ENCODE peak calls at places on chromosomes 16 and 17, in four cellular contexts. One of them, this sample, is unnamed.

GRCh38 chr17:30449480-30449879 is 27.7 kb upstream of the GOSR1 start:
- DNase-seq in Jurkat, Clone E6-1: no peak
- DNase-seq in spleen: no peak
- DNase-seq in testis: no peak
- DNase-seq in this sample: no peak

GRCh38 chr17:58703137-58703846 is 10.9 kb downstream of the RAD51C start:
- DNase-seq in Jurkat, Clone E6-1: no peak
- DNase-seq in testis: no peak
- DNase-seq in spleen: no peak
- DNase-seq in this sample: no peak

GRCh38 chr16:56932588-56933265 is 785 bp downstream of the HERPUD1 start:
- DNase-seq in testis: peak; percentile 88
- DNase-seq in Jurkat, Clone E6-1: no peak
- DNase-seq in spleen: peak; percentile 94
- DNase-seq in this sample: peak; percentile 93

GRCh38 chr16:67399749-67400704 is 6.7 kb upstream of the TPPP3 start:
- DNase-seq in testis: no peak
- DNase-seq in spleen: peak; percentile 71
- DNase-seq in Jurkat, Clone E6-1: no peak
- DNase-seq in this sample: no peak

GRCh38 chr17:45224671-45225050 is 3.0 kb downstream of the FMNL1 start:
- DNase-seq in spleen: peak; percentile 88
- DNase-seq in testis: no peak
- DNase-seq in Jurkat, Clone E6-1: no peak
- DNase-seq in this sample: no peak

GRCh38 chr16:67170168-67170947 is at the start of gene NOL3:
- DNase-seq in Jurkat, Clone E6-1: peak; percentile 49
- DNase-seq in spleen: peak; percentile 89
- DNase-seq in testis: peak; percentile 82
- DNase-seq in this sample: peak; percentile 94

GRCh38 chr17:15404116-15404730 is 62.8 kb upstream of the TEKT3 start:
- DNase-seq in Jurkat, Clone E6-1: no peak
- DNase-seq in testis: no peak
- DNase-seq in spleen: no peak
- DNase-seq in this sample: no peak

GRCh38 chr16:78515421-78515820 is 416.0 kb downstream of the WWOX start:
- DNase-seq in Jurkat, Clone E6-1: no peak
- DNase-seq in spleen: no peak
- DNase-seq in testis: no peak
- DNase-seq in this sample: no peak

GRCh38 chr17:81097943-81098308 is 63.0 kb downstream of the BAIAP2 start:
- DNase-seq in testis: no peak
- DNase-seq in Jurkat, Clone E6-1: no peak
- DNase-seq in spleen: no peak
- DNase-seq in this sample: peak; percentile 85

GRCh38 chr17:82732118-82732743 is 3.2 kb upstream of the FN3K start:
- DNase-seq in Jurkat, Clone E6-1: no peak
- DNase-seq in spleen: no peak
- DNase-seq in testis: no peak
- DNase-seq in this sample: no peak

GRCh38 chr17:28643979-28644781 is 778 bp downstream of the BLTP2 start:
- DNase-seq in spleen: peak; percentile 84
- DNase-seq in Jurkat, Clone E6-1: peak; percentile 42
- DNase-seq in testis: peak; percentile 67
- DNase-seq in this sample: peak; percentile 72

GRCh38 chr17:2853722-2854580 is 57.7 kb downstream of the RAP1GAP2 start:
- DNase-seq in testis: peak; percentile 30
- DNase-seq in spleen: peak; percentile 79
- DNase-seq in Jurkat, Clone E6-1: no peak
- DNase-seq in this sample: peak; percentile 70

GRCh38 chr16:64206877-64207276 is 915.0 kb downstream of the CDH11 start:
- DNase-seq in spleen: no peak
- DNase-seq in Jurkat, Clone E6-1: no peak
- DNase-seq in testis: no peak
- DNase-seq in this sample: no peak

GRCh38 chr17:57956311-57957119 is 1.3 kb upstream of the CUEDC1 start:
- DNase-seq in spleen: peak; percentile 71
- DNase-seq in testis: no peak
- DNase-seq in Jurkat, Clone E6-1: peak; percentile 84
- DNase-seq in this sample: peak; percentile 31

GRCh38 chr17:17223736-17224135 is 13.2 kb downstream of the FLCN start:
- DNase-seq in spleen: peak; percentile 51
- DNase-seq in testis: no peak
- DNase-seq in Jurkat, Clone E6-1: no peak
- DNase-seq in this sample: no peak

GRCh38 chr16:72637306-72637705 is 410.6 kb downstream of the ZFHX3 start:
- DNase-seq in Jurkat, Clone E6-1: no peak
- DNase-seq in testis: no peak
- DNase-seq in spleen: no peak
- DNase-seq in this sample: no peak

GRCh38 chr16:88974080-88974479 is 2.9 kb downstream of the CBFA2T3 start:
- DNase-seq in spleen: no peak
- DNase-seq in testis: no peak
- DNase-seq in Jurkat, Clone E6-1: no peak
- DNase-seq in this sample: no peak

GRCh38 chr17:8189041-8189710 is 804 bp downstream of the BORCS6 start:
- DNase-seq in Jurkat, Clone E6-1: no peak
- DNase-seq in testis: no peak
- DNase-seq in spleen: peak; percentile 91
- DNase-seq in this sample: peak; percentile 78

GRCh38 chr17:82392209-82392920 is 20.8 kb downstream of the UTS2R start:
- DNase-seq in testis: no peak
- DNase-seq in Jurkat, Clone E6-1: no peak
- DNase-seq in spleen: no peak
- DNase-seq in this sample: no peak

GRCh38 chr17:4594406-4595349 is 10.3 kb downstream of the SMTNL2 start:
- DNase-seq in spleen: no peak
- DNase-seq in Jurkat, Clone E6-1: peak; percentile 53
- DNase-seq in testis: no peak
- DNase-seq in this sample: peak; percentile 81

GRCh38 chr16:72800524-72800923 is 247.4 kb downstream of the ZFHX3 start:
- DNase-seq in testis: no peak
- DNase-seq in spleen: no peak
- DNase-seq in Jurkat, Clone E6-1: no peak
- DNase-seq in this sample: no peak

GRCh38 chr17:50059256-50059655 is 3.3 kb downstream of the ITGA3 start:
- DNase-seq in Jurkat, Clone E6-1: no peak
- DNase-seq in testis: no peak
- DNase-seq in spleen: no peak
- DNase-seq in this sample: no peak

GRCh38 chr17:47651704-47652103 is 2.0 kb downstream of the KPNB1 start:
- DNase-seq in testis: no peak
- DNase-seq in spleen: no peak
- DNase-seq in Jurkat, Clone E6-1: no peak
- DNase-seq in this sample: no peak

GRCh38 chr17:35555695-35556094 is 4.9 kb downstream of the SLFN14 start:
- DNase-seq in testis: no peak
- DNase-seq in Jurkat, Clone E6-1: no peak
- DNase-seq in spleen: no peak
- DNase-seq in this sample: no peak

GRCh38 chr16:75471723-75472634 is 7.5 kb upstream of the TMEM170A start:
- DNase-seq in spleen: peak; percentile 71
- DNase-seq in testis: peak; percentile 77
- DNase-seq in Jurkat, Clone E6-1: peak; percentile 21
- DNase-seq in this sample: peak; percentile 55

GRCh38 chr16:57392694-57393093 is 11.9 kb upstream of the CCL17 start:
- DNase-seq in spleen: peak; percentile 11
- DNase-seq in Jurkat, Clone E6-1: no peak
- DNase-seq in testis: no peak
- DNase-seq in this sample: no peak

GRCh38 chr17:41308918-41309359 is at the start of gene KRTAP16-1:
- DNase-seq in spleen: peak; percentile 89
- DNase-seq in testis: no peak
- DNase-seq in Jurkat, Clone E6-1: no peak
- DNase-seq in this sample: no peak

GRCh38 chr17:63780507-63780906 is 6.5 kb downstream of the DDX42 start:
- DNase-seq in testis: no peak
- DNase-seq in Jurkat, Clone E6-1: no peak
- DNase-seq in spleen: no peak
- DNase-seq in this sample: no peak

GRCh38 chr16:26651464-26651863 is 415.3 kb upstream of the C16orf82 start:
- DNase-seq in testis: no peak
- DNase-seq in Jurkat, Clone E6-1: no peak
- DNase-seq in spleen: no peak
- DNase-seq in this sample: no peak

GRCh38 chr17:60158751-60159478 is 9.1 kb downstream of the CA4 start:
- DNase-seq in spleen: no peak
- DNase-seq in Jurkat, Clone E6-1: no peak
- DNase-seq in testis: no peak
- DNase-seq in this sample: no peak

GRCh38 chr17:411416-412120 is 59.0 kb upstream of the RPH3AL start:
- DNase-seq in Jurkat, Clone E6-1: no peak
- DNase-seq in testis: no peak
- DNase-seq in spleen: peak; percentile 80
- DNase-seq in this sample: no peak

GRCh38 chr16:73025506-73026131 is 22.3 kb downstream of the ZFHX3 start:
- DNase-seq in testis: no peak
- DNase-seq in Jurkat, Clone E6-1: no peak
- DNase-seq in spleen: no peak
- DNase-seq in this sample: no peak

GRCh38 chr17:4497101-4497824 is 1.4 kb upstream of the SPNS2 start:
- DNase-seq in testis: no peak
- DNase-seq in Jurkat, Clone E6-1: no peak
- DNase-seq in spleen: no peak
- DNase-seq in this sample: no peak

GRCh38 chr17:18043491-18043890 is 4.3 kb downstream of the GID4 start:
- DNase-seq in Jurkat, Clone E6-1: no peak
- DNase-seq in spleen: no peak
- DNase-seq in testis: no peak
- DNase-seq in this sample: no peak

GRCh38 chr17:83161298-83162034 is 82.1 kb downstream of the METRNL start:
- DNase-seq in Jurkat, Clone E6-1: no peak
- DNase-seq in testis: peak; percentile 15
- DNase-seq in spleen: no peak
- DNase-seq in this sample: peak; percentile 40

GRCh38 chr17:21079196-21079595 is 36.4 kb upstream of the USP22 start:
- DNase-seq in spleen: no peak
- DNase-seq in Jurkat, Clone E6-1: no peak
- DNase-seq in testis: no peak
- DNase-seq in this sample: no peak

GRCh38 chr17:82228842-82229685 is at the start of gene SLC16A3:
- DNase-seq in Jurkat, Clone E6-1: peak; percentile 38
- DNase-seq in spleen: peak; percentile 95
- DNase-seq in testis: peak; percentile 57
- DNase-seq in this sample: peak; percentile 90

GRCh38 chr17:80109713-80110446 is 8.5 kb downstream of the GAA start:
- DNase-seq in spleen: peak; percentile 62
- DNase-seq in testis: no peak
- DNase-seq in Jurkat, Clone E6-1: no peak
- DNase-seq in this sample: peak; percentile 52

GRCh38 chr16:11144122-11144521 is 111.9 kb downstream of the SOCS1 start:
- DNase-seq in testis: no peak
- DNase-seq in Jurkat, Clone E6-1: no peak
- DNase-seq in spleen: no peak
- DNase-seq in this sample: no peak
- H3K4me3 ChIP-seq in testis: no peak overlapping the region
- H3K4me3 ChIP-seq in Jurkat, Clone E6-1: no peak overlapping the region
- H3K4me3 ChIP-seq in spleen: no peak overlapping the region
- H3K4me3 ChIP-seq in this sample: no peak overlapping the region

GRCh38 chr16:1977875-1978268 is 3.4 kb downstream of the NOXO1 start:
- DNase-seq in Jurkat, Clone E6-1: no peak
- DNase-seq in testis: no peak
- DNase-seq in spleen: no peak
- DNase-seq in this sample: no peak

GRCh38 chr16:1976951-1977874 is 4.1 kb downstream of the NOXO1 start:
- DNase-seq in spleen: no peak
- DNase-seq in testis: no peak
- DNase-seq in Jurkat, Clone E6-1: no peak
- DNase-seq in this sample: no peak

GRCh38 chr16:1979271-1980025 is 1.8 kb downstream of the NOXO1 start:
- DNase-seq in Jurkat, Clone E6-1: no peak
- DNase-seq in spleen: no peak
- DNase-seq in testis: peak; percentile 73
- DNase-seq in this sample: peak; percentile 95

GRCh38 chr16:1980026-1980769 is 1.1 kb downstream of the NOXO1 start:
- DNase-seq in testis: no peak
- DNase-seq in Jurkat, Clone E6-1: no peak
- DNase-seq in spleen: no peak
- DNase-seq in this sample: no peak

GRCh38 chr16:1978476-1979120 is 2.7 kb downstream of the NOXO1 start:
- DNase-seq in testis: no peak
- DNase-seq in spleen: no peak
- DNase-seq in Jurkat, Clone E6-1: no peak
- DNase-seq in this sample: no peak
- H3K4me3 ChIP-seq in testis: peak overlapping the region; percentile 4
- H3K4me3 ChIP-seq in spleen: no peak overlapping the region
- H3K4me3 ChIP-seq in Jurkat, Clone E6-1: no peak overlapping the region
- H3K4me3 ChIP-seq in this sample: peak overlapping the region; percentile 39

DNA sequence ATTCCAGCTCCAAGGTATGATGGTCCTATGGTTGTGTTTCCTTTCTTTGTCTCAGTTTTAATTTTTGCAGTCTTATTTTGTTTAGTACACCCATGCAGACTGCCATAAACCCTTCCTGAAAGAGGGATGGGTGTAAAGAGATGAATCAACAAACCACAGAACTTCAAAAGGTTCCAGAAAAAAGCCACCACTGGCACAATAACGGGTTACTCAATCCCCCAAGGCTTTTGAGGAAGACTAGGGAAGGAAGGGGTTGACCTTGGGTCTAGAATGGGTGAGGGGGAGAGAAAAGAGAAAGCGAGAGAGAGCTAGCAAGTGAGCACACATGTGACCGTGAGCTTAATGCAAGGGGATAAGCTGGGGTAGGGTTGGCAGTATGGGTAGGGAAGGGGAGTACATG is 168.1 kb downstream of the XYLT1 start:
- DNase-seq in spleen: no peak
- DNase-seq in testis: no peak
- DNase-seq in Jurkat, Clone E6-1: no peak
- DNase-seq in this sample: no peak
- H3K4me3 ChIP-seq in spleen: no peak overlapping the region
- H3K4me3 ChIP-seq in testis: no peak overlapping the region
- H3K4me3 ChIP-seq in Jurkat, Clone E6-1: no peak overlapping the region
- H3K4me3 ChIP-seq in this sample: no peak overlapping the region

GRCh38 chr17:61394630-61395408 is 4.8 kb upstream of the TBX2 start:
- DNase-seq in Jurkat, Clone E6-1: no peak
- DNase-seq in spleen: no peak
- DNase-seq in testis: no peak
- DNase-seq in this sample: no peak
- H3K4me3 ChIP-seq in Jurkat, Clone E6-1: no peak overlapping the region
- H3K4me3 ChIP-seq in spleen: no peak overlapping the region
- H3K4me3 ChIP-seq in testis: no peak overlapping the region
- H3K4me3 ChIP-seq in this sample: peak overlapping the region; percentile 65